ENCODE peak calls at places on chromosomes 7 and 10, in seven cellular contexts. R, A, G, C, K, L and S are unnamed samples.

GRCh38 chr10:132122939-132123445 is 57.2 kb downstream of the JAKMIP3 start:
- DNase-seq in C (no peak), K (no peak), A (no peak), L (no peak), R (no peak), G (no peak), S (no peak)

GRCh38 chr7:78489851-78490250 is 691.3 kb downstream of the PHTF2 start:
- DNase-seq in G (no peak), R (no peak), A (no peak), C (no peak), K (no peak), L (no peak), S (no peak)

GRCh38 chr7:102974366-102975236 is 61.8 kb downstream of the LRRC17 start:
- DNase-seq in A (no peak), K (no peak), R (peak; percentile 41), G (no peak), L (no peak), C (peak; percentile 42), S (no peak)

GRCh38 chr7:130544356-130544755 is 52.5 kb downstream of the MEST start:
- DNase-seq in K (no peak), L (no peak), R (no peak), C (no peak), A (no peak), G (no peak), S (no peak)

GRCh38 chr10:74255800-74256422 is 104.9 kb downstream of the ADK start:
- DNase-seq in L (peak; percentile 29), G (no peak), A (no peak), C (no peak), K (no peak), R (no peak), S (peak; percentile 18)

GRCh38 chr10:103833731-103834365 is 21.5 kb downstream of the SH3PXD2A start:
- DNase-seq in R (peak; percentile 57), G (no peak), C (peak; percentile 89), A (no peak), K (no peak), L (peak; percentile 68), S (no peak)

GRCh38 chr10:68327889-68328786 is 3.7 kb upstream of the HNRNPH3 start:
- DNase-seq in R (no peak), G (no peak), A (no peak), C (peak; percentile 70), K (no peak), L (peak; percentile 90), S (peak; percentile 60)

GRCh38 chr10:79237801-79238520 is 109.3 kb upstream of the PPIF start:
- DNase-seq in C (peak; percentile 59), G (no peak), A (no peak), L (no peak), R (no peak), K (peak; percentile 47), S (no peak)

GRCh38 chr7:118280319-118281012 is 56.0 kb downstream of the ANKRD7 start:
- DNase-seq in L (peak; percentile 6), A (no peak), C (no peak), R (no peak), K (no peak), G (no peak), S (no peak)

GRCh38 chr10:121260383-121260782 is 337.9 kb downstream of the FGFR2 start:
- DNase-seq in G (no peak), L (peak; percentile 52), A (no peak), R (no peak), K (no peak), C (no peak), S (no peak)

GRCh38 chr7:101419831-101420230 is 57.2 kb downstream of the COL26A1 start:
- DNase-seq in A (no peak), K (no peak), R (no peak), L (no peak), G (no peak), C (no peak), S (no peak)

GRCh38 chr10:84217746-84218145 is 7.6 kb downstream of the LRIT2 start:
- DNase-seq in K (no peak), G (no peak), C (no peak), R (no peak), A (no peak), L (no peak), S (no peak)

GRCh38 chr10:17003151-17003550 is 126.5 kb downstream of the CUBN start:
- DNase-seq in C (peak; percentile 93), A (no peak), K (no peak), G (no peak), R (no peak), L (peak; percentile 98), S (peak; percentile 86)

GRCh38 chr10:88974012-88974411 is 16.6 kb upstream of the FAS start:
- DNase-seq in G (no peak), R (no peak), L (no peak), C (no peak), A (no peak), K (no peak), S (peak; percentile 47)

GRCh38 chr7:21542891-21543527 is at the start of gene DNAH11:
- DNase-seq in K (peak; percentile 25), G (peak; percentile 57), R (peak; percentile 86), C (peak; percentile 90), A (peak; percentile 33), L (peak; percentile 41), S (no peak)

GRCh38 chr7:134359787-134360432 is 43.2 kb upstream of the SLC35B4 start:
- DNase-seq in R (no peak), C (no peak), G (no peak), A (no peak), L (no peak), K (no peak), S (no peak)
- H4K8ac ChIP-seq in R (no peak overlapping the region), C (no peak overlapping the region), G (no peak overlapping the region), A (no peak overlapping the region), L (no peak overlapping the region), K (no peak overlapping the region), S (no peak overlapping the region)

GRCh38 chr7:151485006-151485732 is 34.5 kb downstream of the RHEB start:
- DNase-seq in C (no peak), L (peak; percentile 71), R (no peak), A (no peak), G (no peak), K (no peak), S (peak; percentile 88)
- H3K4me1 ChIP-seq in C (no peaks in the 10 kb centered on the region), L (peaks cover 2% of the 10 kb centered on the region), R (no peaks in the 10 kb centered on the region), A (no peaks in the 10 kb centered on the region), G (peaks cover 3% of the 10 kb centered on the region), K (peaks cover 7% of the 10 kb centered on the region), S (peaks cover 18% of the 10 kb centered on the region)

GRCh38 chr10:127919418-127920191 is 12.7 kb downstream of the PTPRE start:
- DNase-seq in A (no peak), K (no peak), L (peak; percentile 98), R (peak; percentile 52), G (no peak), C (peak; percentile 53), S (peak; percentile 37)
- H4K8ac ChIP-seq in A (no peak overlapping the region), K (no peak overlapping the region), L (peak overlapping the region; percentile 66), R (no peak overlapping the region), G (no peak overlapping the region), C (no peak overlapping the region), S (no peak overlapping the region)

DNA sequence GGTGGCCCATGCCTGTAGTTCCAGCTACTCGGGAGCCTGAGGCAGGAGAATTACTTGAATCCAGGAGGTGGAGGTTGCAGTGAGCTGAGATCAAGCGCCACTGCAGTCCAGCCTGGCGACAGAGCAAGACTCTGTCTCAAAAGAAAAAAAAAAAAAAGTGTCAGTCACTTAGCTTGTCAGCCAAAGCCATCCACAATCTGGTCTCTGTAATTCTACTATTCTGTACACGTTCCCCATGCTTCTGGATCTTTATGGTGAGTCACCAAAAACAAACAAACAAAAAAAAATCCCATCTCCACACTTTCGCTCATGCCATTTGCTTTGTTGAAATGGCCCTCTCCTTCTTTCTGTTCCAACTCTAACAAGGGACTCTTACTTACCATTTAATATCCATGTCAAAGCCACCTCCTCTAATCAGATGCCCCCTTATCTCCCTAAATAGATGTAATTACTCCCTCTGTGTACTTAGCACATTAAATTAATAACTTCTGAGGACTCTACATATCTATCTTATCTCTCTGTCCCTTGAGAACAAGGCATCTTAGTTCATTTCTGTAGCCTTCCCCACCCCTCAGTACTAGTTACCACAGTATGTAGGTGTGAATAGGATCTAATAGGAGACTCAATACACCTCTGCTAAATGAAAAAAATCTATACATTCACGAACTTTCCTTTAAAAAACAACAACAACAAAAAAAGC is 128.4 kb downstream of the ELMO1 start:
- DNase-seq in C (peak; percentile 29), G (no peak), K (no peak), A (no peak), R (no peak), L (peak; percentile 58), S (no peak)
- H3K4me1 ChIP-seq in C (peaks cover 6% of the 10 kb centered on the region), G (peaks cover 1% of the 10 kb centered on the region), K (peaks cover 2% of the 10 kb centered on the region), A (no peaks in the 10 kb centered on the region), R (no peaks in the 10 kb centered on the region), L (no peaks in the 10 kb centered on the region), S (no peaks in the 10 kb centered on the region)